ENCODE peak calls at places on chromosomes 1 and 21, in nine cellular contexts. F, Y, K, W, D, Z, A, R and O are unnamed samples. For H3K4me1, the result is how much of the 10 kb centered on the place peaks cover.

GRCh38 chr1:145701306-145701862 is 5.8 kb downstream of the PDZK1 start:
- DNase-seq in D (no peak), K (no peak), F (no peak), R (no peak), A (no peak), W (no peak), Y (no peak), Z (no peak), O (no peak)

GRCh38 chr21:35528109-35529042 is 479.3 kb upstream of the RUNX1 start:
- DNase-seq in W (peak), K (no peak), R (no peak), A (no peak), Y (no peak), D (no peak), Z (peak), F (no peak), O (no peak)

GRCh38 chr1:170664283-170664827 is 424 bp downstream of the PRRX1 start:
- DNase-seq in Z (peak), R (peak), K (peak), F (no peak), W (peak), A (no peak), Y (no peak), D (no peak), O (peak)

GRCh38 chr1:179476484-179476883 is 99.3 kb downstream of the NPHS2 start:
- DNase-seq in Y (no peak), W (no peak), R (no peak), F (no peak), K (no peak), A (no peak), Z (no peak), D (no peak), O (no peak)

GRCh38 chr1:159076753-159077656 is at the start of gene AIM2:
- DNase-seq in A (no peak), K (no peak), Z (no peak), Y (no peak), D (no peak), F (no peak), R (no peak), W (peak), O (no peak)

GRCh38 chr1:62334434-62334833 is 15.2 kb upstream of the KANK4 start:
- DNase-seq in Y (no peak), Z (no peak), A (no peak), R (no peak), D (no peak), W (no peak), F (no peak), K (no peak), O (no peak)

GRCh38 chr1:77271851-77272250 is 10.0 kb upstream of the AK5 start:
- DNase-seq in F (no peak), W (no peak), Z (peak), A (no peak), Y (no peak), K (no peak), R (no peak), D (no peak), O (no peak)

GRCh38 chr1:202586018-202586821 is 124.0 kb downstream of the SYT2 start:
- DNase-seq in R (peak), F (peak), D (no peak), K (no peak), Y (no peak), W (peak), A (peak), Z (peak), O (no peak)

GRCh38 chr1:168917796-168918195 is 188.7 kb upstream of the ATP1B1 start:
- DNase-seq in K (no peak), A (no peak), W (no peak), F (no peak), R (no peak), Z (no peak), D (no peak), Y (no peak), O (no peak)

GRCh38 chr1:3530931-3531818 is 76.7 kb downstream of the ARHGEF16 start:
- DNase-seq in Z (peak), F (peak), D (peak), K (peak), A (peak), R (peak), W (peak), Y (peak), O (peak)

DNA sequence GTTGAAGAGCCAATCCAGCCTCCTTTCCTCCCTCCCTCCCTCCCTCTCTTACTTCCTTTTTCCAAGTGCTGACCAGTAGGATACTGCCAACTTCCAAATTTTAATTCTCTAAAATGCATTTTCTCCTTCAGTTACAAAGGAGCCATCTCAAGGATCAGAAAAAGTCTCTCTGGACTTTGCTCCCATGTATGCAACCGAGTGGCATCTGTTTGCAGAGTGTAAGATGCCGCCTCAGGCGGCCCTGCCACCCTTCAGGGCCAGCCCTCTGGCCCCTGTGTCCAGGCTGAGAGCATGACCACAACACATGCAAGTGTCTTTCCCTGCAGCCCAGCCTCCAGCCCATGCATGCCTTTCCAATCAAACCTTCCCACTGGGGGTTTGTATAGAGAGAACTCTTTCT is 205.3 kb upstream of the RAB4A start:
- DNase-seq in Y (no peak), K (no peak), F (no peak), A (no peak), R (no peak), D (no peak), W (no peak), Z (no peak), O (no peak)
- H3K4me1 ChIP-seq in Y (under half), K (under half), F (half or more), A (under half), R (under half), D (under half), W (under half), Z (under half), O (under half)

DNA sequence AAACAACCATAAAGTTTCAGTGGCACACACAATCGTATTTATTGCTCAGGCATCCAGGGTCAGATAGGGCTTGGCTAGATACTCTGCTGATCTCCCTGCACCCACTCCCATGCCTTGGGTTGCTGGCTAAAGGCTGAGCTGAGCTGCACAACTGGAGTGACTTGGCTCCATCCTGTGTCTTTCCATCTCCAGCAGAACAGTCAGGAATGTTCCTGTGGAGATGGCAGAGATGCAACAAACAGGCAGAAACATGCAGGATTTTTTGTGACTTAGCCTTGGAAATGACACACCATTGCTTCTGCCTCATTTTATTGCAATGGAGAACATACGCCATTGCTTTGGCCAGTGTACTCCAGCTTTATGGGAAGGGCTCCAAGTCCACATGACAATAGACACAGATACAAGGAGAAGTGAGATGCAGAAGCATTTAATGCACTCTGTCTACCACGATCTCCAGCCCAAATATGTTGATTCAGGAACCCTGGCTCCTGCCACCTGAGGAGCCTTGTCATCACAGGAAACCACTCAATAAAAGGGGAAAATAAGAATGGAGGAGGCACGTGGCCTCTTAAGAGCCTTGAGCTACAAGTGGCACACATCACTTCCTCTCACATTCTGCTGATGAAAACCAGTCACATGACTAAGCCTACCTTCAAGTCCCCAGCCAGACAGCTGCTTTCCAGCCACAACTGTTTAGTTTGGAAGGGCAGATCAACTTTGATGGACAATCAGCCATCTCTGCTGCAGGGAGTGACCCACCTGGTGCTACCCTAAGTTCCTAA is 10.1 kb upstream of the GUCA2B start:
- DNase-seq in F (no peak), K (no peak), R (no peak), Z (no peak), D (no peak), A (no peak), Y (no peak), W (no peak), O (no peak)
- H3K4me1 ChIP-seq in F (under half), K (under half), R (under half), Z (under half), D (under half), A (under half), Y (under half), W (under half), O (under half)

GRCh38 chr1:160548183-160548582 is 25.1 kb upstream of the SLAMF6 start:
- DNase-seq in Y (no peak), D (no peak), F (no peak), R (no peak), W (no peak), A (no peak), Z (no peak), K (no peak), O (no peak)

GRCh38 chr1:160547371-160547901 is 24.4 kb upstream of the SLAMF6 start:
- DNase-seq in A (no peak), K (no peak), Z (no peak), R (no peak), F (no peak), W (no peak), Y (no peak), D (no peak), O (no peak)

GRCh38 chr1:160550572-160551034 is 27.5 kb upstream of the SLAMF6 start:
- DNase-seq in K (peak), Y (no peak), F (no peak), D (no peak), Z (no peak), W (peak), A (no peak), R (no peak), O (no peak)

GRCh38 chr1:160548960-160549664 is 26.1 kb upstream of the SLAMF6 start:
- DNase-seq in K (no peak), F (no peak), Y (no peak), A (no peak), R (no peak), D (no peak), W (no peak), Z (no peak), O (no peak)

GRCh38 chr1:160549665-160550006 is 26.6 kb upstream of the SLAMF6 start:
- DNase-seq in D (no peak), W (no peak), R (no peak), Y (no peak), F (no peak), K (no peak), Z (no peak), A (no peak), O (no peak)
- H3K4me1 ChIP-seq in D (under half), W (under half), R (under half), Y (under half), F (under half), K (under half), Z (under half), A (under half), O (under half)

GRCh38 chr1:21774835-21775541 is 8.0 kb downstream of the USP48 start:
- DNase-seq in K (no peak), R (no peak), A (no peak), Y (no peak), Z (no peak), D (no peak), F (no peak), W (no peak), O (no peak)

GRCh38 chr1:21775985-21776562 is 6.9 kb downstream of the USP48 start:
- DNase-seq in Y (no peak), W (no peak), Z (peak), K (no peak), D (no peak), R (no peak), A (no peak), F (no peak), O (no peak)

GRCh38 chr1:21779613-21780521 is 3.1 kb downstream of the USP48 start:
- DNase-seq in D (no peak), F (no peak), A (no peak), Z (no peak), R (peak), K (no peak), W (no peak), Y (no peak), O (no peak)

GRCh38 chr1:21775542-21775899 is 7.4 kb downstream of the USP48 start:
- DNase-seq in D (no peak), W (no peak), Z (no peak), K (no peak), R (no peak), F (no peak), Y (no peak), A (no peak), O (no peak)

GRCh38 chr1:21778405-21778727 is 4.6 kb downstream of the USP48 start:
- DNase-seq in W (no peak), K (no peak), F (no peak), D (no peak), A (no peak), R (no peak), Z (no peak), Y (no peak), O (no peak)
- H3K4me1 ChIP-seq in W (under half), K (under half), F (half or more), D (under half), A (under half), R (under half), Z (under half), Y (under half), O (under half)

DNA sequence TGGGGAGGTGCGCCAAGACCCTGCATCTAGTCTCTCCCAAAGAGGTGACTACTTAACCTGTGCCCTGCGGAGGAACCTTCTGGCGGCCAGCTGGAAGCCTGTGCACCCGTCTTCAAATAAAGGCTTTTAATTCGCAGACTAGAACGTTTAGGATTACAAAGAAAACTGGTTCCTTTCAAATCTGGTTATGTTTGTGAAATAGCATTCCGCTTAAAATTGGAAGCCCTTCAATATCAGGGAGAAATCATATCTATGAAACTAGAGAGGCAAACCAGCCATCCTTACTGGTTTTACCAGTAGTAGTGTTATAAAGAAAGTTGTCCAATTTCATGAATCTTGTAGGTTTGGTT is 250.8 kb downstream of the FAM72C start:
- DNase-seq in D (no peak), Y (no peak), F (no peak), A (no peak), W (no peak), R (no peak), Z (no peak), K (no peak), O (no peak)
- H3K4me1 ChIP-seq in D (under half), Y (under half), F (under half), A (under half), W (under half), R (under half), Z (under half), K (under half), O (under half)

GRCh38 chr1:205701891-205702290 is 21.6 kb upstream of the SLC45A3 start:
- DNase-seq in F (no peak), Y (no peak), W (no peak), K (no peak), R (no peak), Z (no peak), D (no peak), A (no peak), O (no peak)
- H3K4me1 ChIP-seq in F (under half), Y (under half), W (under half), K (under half), R (under half), Z (under half), D (under half), A (under half), O (under half)